ENCODE peak calls at places on chromosome 12, in six cellular contexts. One of them, this sample, is unnamed.

GRCh38 chr12:57456737-57457490 is 1.8 kb downstream of the INHBE start:
- DNase-seq in transverse colon: no peak
- DNase-seq in fibroblast of lung: no peak
- DNase-seq in CD8-positive, alpha-beta T cell: no peak
- DNase-seq in trophoblast cell: no peak
- DNase-seq in upper lobe of right lung: no peak
- DNase-seq in this sample: no peak

GRCh38 chr12:93634416-93634815 is 42.8 kb upstream of the CRADD start:
- DNase-seq in CD8-positive, alpha-beta T cell: no peak
- DNase-seq in upper lobe of right lung: no peak
- DNase-seq in trophoblast cell: no peak
- DNase-seq in fibroblast of lung: peak; percentile 69
- DNase-seq in transverse colon: no peak
- DNase-seq in this sample: no peak

GRCh38 chr12:81896771-81897170 is 137.6 kb upstream of the PPFIA2 start:
- DNase-seq in upper lobe of right lung: no peak
- DNase-seq in fibroblast of lung: peak; percentile 14
- DNase-seq in CD8-positive, alpha-beta T cell: no peak
- DNase-seq in trophoblast cell: no peak
- DNase-seq in transverse colon: no peak
- DNase-seq in this sample: peak; percentile 5

GRCh38 chr12:7479784-7480183 is 23.8 kb downstream of the CD163 start:
- DNase-seq in upper lobe of right lung: no peak
- DNase-seq in fibroblast of lung: no peak
- DNase-seq in trophoblast cell: no peak
- DNase-seq in transverse colon: no peak
- DNase-seq in CD8-positive, alpha-beta T cell: no peak
- DNase-seq in this sample: no peak

GRCh38 chr12:104216461-104217058 is 981 bp downstream of the TXNRD1 start:
- DNase-seq in CD8-positive, alpha-beta T cell: no peak
- DNase-seq in trophoblast cell: no peak
- DNase-seq in transverse colon: no peak
- DNase-seq in fibroblast of lung: no peak
- DNase-seq in upper lobe of right lung: no peak
- DNase-seq in this sample: no peak

GRCh38 chr12:22653075-22653474 is 28.1 kb downstream of the ETNK1 start:
- DNase-seq in fibroblast of lung: no peak
- DNase-seq in upper lobe of right lung: no peak
- DNase-seq in CD8-positive, alpha-beta T cell: no peak
- DNase-seq in trophoblast cell: no peak
- DNase-seq in transverse colon: no peak
- DNase-seq in this sample: no peak

GRCh38 chr12:116520801-116521471 is 38.2 kb upstream of the MAP1LC3B2 start:
- DNase-seq in trophoblast cell: peak; percentile 49
- DNase-seq in fibroblast of lung: peak; percentile 86
- DNase-seq in upper lobe of right lung: no peak
- DNase-seq in CD8-positive, alpha-beta T cell: no peak
- DNase-seq in transverse colon: no peak
- DNase-seq in this sample: no peak

GRCh38 chr12:95118788-95119179 is 45.4 kb upstream of the NR2C1 start:
- DNase-seq in transverse colon: no peak
- DNase-seq in trophoblast cell: no peak
- DNase-seq in fibroblast of lung: peak; percentile 64
- DNase-seq in CD8-positive, alpha-beta T cell: no peak
- DNase-seq in upper lobe of right lung: no peak
- DNase-seq in this sample: no peak

GRCh38 chr12:49891476-49891875 is 12.2 kb downstream of the FAIM2 start:
- DNase-seq in fibroblast of lung: no peak
- DNase-seq in CD8-positive, alpha-beta T cell: no peak
- DNase-seq in upper lobe of right lung: no peak
- DNase-seq in transverse colon: peak; percentile 41
- DNase-seq in trophoblast cell: no peak
- DNase-seq in this sample: no peak

GRCh38 chr12:20369164-20370000 is 1.0 kb downstream of the PDE3A start:
- DNase-seq in fibroblast of lung: peak; percentile 76
- DNase-seq in trophoblast cell: no peak
- DNase-seq in CD8-positive, alpha-beta T cell: no peak
- DNase-seq in transverse colon: peak; percentile 84
- DNase-seq in upper lobe of right lung: peak; percentile 72
- DNase-seq in this sample: no peak

GRCh38 chr12:3490848-3491382 is at the start of gene PRMT8:
- DNase-seq in upper lobe of right lung: no peak
- DNase-seq in trophoblast cell: no peak
- DNase-seq in transverse colon: no peak
- DNase-seq in fibroblast of lung: peak; percentile 1
- DNase-seq in CD8-positive, alpha-beta T cell: no peak
- DNase-seq in this sample: no peak

GRCh38 chr12:15276088-15276698 is 46.1 kb upstream of the PTPRO start:
- DNase-seq in transverse colon: no peak
- DNase-seq in trophoblast cell: peak; percentile 14
- DNase-seq in upper lobe of right lung: no peak
- DNase-seq in fibroblast of lung: peak; percentile 19
- DNase-seq in CD8-positive, alpha-beta T cell: no peak
- DNase-seq in this sample: peak; percentile 14

GRCh38 chr12:38695057-38695456 is 210.3 kb downstream of the CPNE8 start:
- DNase-seq in CD8-positive, alpha-beta T cell: no peak
- DNase-seq in trophoblast cell: no peak
- DNase-seq in fibroblast of lung: no peak
- DNase-seq in upper lobe of right lung: no peak
- DNase-seq in transverse colon: no peak
- DNase-seq in this sample: no peak

GRCh38 chr12:122473543-122474323 is 27.0 kb downstream of the ZCCHC8 start:
- DNase-seq in fibroblast of lung: peak; percentile 72
- DNase-seq in CD8-positive, alpha-beta T cell: no peak
- DNase-seq in transverse colon: no peak
- DNase-seq in upper lobe of right lung: no peak
- DNase-seq in trophoblast cell: peak; percentile 30
- DNase-seq in this sample: no peak

GRCh38 chr12:116717466-116718457 is 20.1 kb downstream of the SPRING1 start:
- DNase-seq in CD8-positive, alpha-beta T cell: no peak
- DNase-seq in upper lobe of right lung: no peak
- DNase-seq in trophoblast cell: no peak
- DNase-seq in transverse colon: peak; percentile 36
- DNase-seq in fibroblast of lung: peak; percentile 79
- DNase-seq in this sample: no peak

GRCh38 chr12:30991466-30991865 is 64.9 kb downstream of the TSPAN11 start:
- DNase-seq in trophoblast cell: peak; percentile 98
- DNase-seq in upper lobe of right lung: no peak
- DNase-seq in fibroblast of lung: no peak
- DNase-seq in CD8-positive, alpha-beta T cell: no peak
- DNase-seq in transverse colon: no peak
- DNase-seq in this sample: no peak

GRCh38 chr12:121217761-121218160 is 7.8 kb downstream of the P2RX4 start:
- DNase-seq in trophoblast cell: no peak
- DNase-seq in CD8-positive, alpha-beta T cell: no peak
- DNase-seq in transverse colon: peak; percentile 62
- DNase-seq in upper lobe of right lung: no peak
- DNase-seq in fibroblast of lung: no peak
- DNase-seq in this sample: no peak

GRCh38 chr12:119870462-119870861 is 6.7 kb downstream of the CIT start:
- DNase-seq in trophoblast cell: no peak
- DNase-seq in CD8-positive, alpha-beta T cell: no peak
- DNase-seq in upper lobe of right lung: no peak
- DNase-seq in transverse colon: no peak
- DNase-seq in fibroblast of lung: peak; percentile 21
- DNase-seq in this sample: no peak

GRCh38 chr12:46124848-46125619 is 134.7 kb upstream of the SCAF11 start:
- DNase-seq in fibroblast of lung: peak; percentile 81
- DNase-seq in CD8-positive, alpha-beta T cell: peak; percentile 32
- DNase-seq in transverse colon: peak; percentile 51
- DNase-seq in trophoblast cell: peak; percentile 38
- DNase-seq in upper lobe of right lung: no peak
- DNase-seq in this sample: peak; percentile 84

GRCh38 chr12:110811972-110812371 is 34.8 kb upstream of the CCDC63 start:
- DNase-seq in upper lobe of right lung: no peak
- DNase-seq in trophoblast cell: no peak
- DNase-seq in fibroblast of lung: no peak
- DNase-seq in CD8-positive, alpha-beta T cell: no peak
- DNase-seq in transverse colon: no peak
- DNase-seq in this sample: no peak

GRCh38 chr12:123445388-123446344 is 9.2 kb upstream of the RILPL2 start:
- DNase-seq in upper lobe of right lung: peak; percentile 71
- DNase-seq in fibroblast of lung: peak; percentile 69
- DNase-seq in CD8-positive, alpha-beta T cell: no peak
- DNase-seq in transverse colon: no peak
- DNase-seq in trophoblast cell: peak; percentile 88
- DNase-seq in this sample: no peak

GRCh38 chr12:28513983-28514382 is 323.7 kb downstream of the CCDC91 start:
- DNase-seq in trophoblast cell: no peak
- DNase-seq in fibroblast of lung: no peak
- DNase-seq in CD8-positive, alpha-beta T cell: no peak
- DNase-seq in transverse colon: no peak
- DNase-seq in upper lobe of right lung: no peak
- DNase-seq in this sample: no peak

GRCh38 chr12:2324375-2324774 is 271.6 kb downstream of the CACNA1C start:
- DNase-seq in CD8-positive, alpha-beta T cell: no peak
- DNase-seq in trophoblast cell: no peak
- DNase-seq in fibroblast of lung: peak; percentile 33
- DNase-seq in upper lobe of right lung: no peak
- DNase-seq in transverse colon: peak; percentile 65
- DNase-seq in this sample: no peak

GRCh38 chr12:130983328-130984017 is 29.8 kb downstream of the ADGRD1 start:
- DNase-seq in CD8-positive, alpha-beta T cell: no peak
- DNase-seq in upper lobe of right lung: no peak
- DNase-seq in fibroblast of lung: no peak
- DNase-seq in transverse colon: no peak
- DNase-seq in trophoblast cell: no peak
- DNase-seq in this sample: no peak

GRCh38 chr12:79933580-79934264 is 1.2 kb downstream of the PPP1R12A start:
- DNase-seq in trophoblast cell: no peak
- DNase-seq in fibroblast of lung: peak; percentile 12
- DNase-seq in transverse colon: peak; percentile 11
- DNase-seq in CD8-positive, alpha-beta T cell: no peak
- DNase-seq in upper lobe of right lung: no peak
- DNase-seq in this sample: peak; percentile 55

GRCh38 chr12:79933043-79933442 is 1.9 kb downstream of the PPP1R12A start:
- DNase-seq in fibroblast of lung: no peak
- DNase-seq in CD8-positive, alpha-beta T cell: no peak
- DNase-seq in trophoblast cell: no peak
- DNase-seq in upper lobe of right lung: no peak
- DNase-seq in transverse colon: no peak
- DNase-seq in this sample: no peak

GRCh38 chr12:79934309-79935020 is 432 bp downstream of the PPP1R12A start:
- DNase-seq in transverse colon: no peak
- DNase-seq in upper lobe of right lung: peak; percentile 80
- DNase-seq in trophoblast cell: no peak
- DNase-seq in CD8-positive, alpha-beta T cell: peak; percentile 11
- DNase-seq in fibroblast of lung: peak; percentile 56
- DNase-seq in this sample: peak; percentile 47

GRCh38 chr12:79935021-79935623 is at the start of gene PPP1R12A:
- DNase-seq in trophoblast cell: peak; percentile 95
- DNase-seq in upper lobe of right lung: peak; percentile 99
- DNase-seq in fibroblast of lung: peak; percentile 98
- DNase-seq in transverse colon: peak; percentile 97
- DNase-seq in CD8-positive, alpha-beta T cell: peak; percentile 93
- DNase-seq in this sample: peak; percentile 96

GRCh38 chr12:79932393-79932792 is 2.5 kb downstream of the PPP1R12A start:
- DNase-seq in CD8-positive, alpha-beta T cell: no peak
- DNase-seq in fibroblast of lung: no peak
- DNase-seq in transverse colon: no peak
- DNase-seq in trophoblast cell: no peak
- DNase-seq in upper lobe of right lung: no peak
- DNase-seq in this sample: no peak
- H3K4me3 ChIP-seq in CD8-positive, alpha-beta T cell: no peak overlapping the region
- H3K4me3 ChIP-seq in fibroblast of lung: peak overlapping the region; percentile 97
- H3K4me3 ChIP-seq in transverse colon: peak overlapping the region; percentile 88
- H3K4me3 ChIP-seq in trophoblast cell: no peak overlapping the region
- H3K4me3 ChIP-seq in upper lobe of right lung: peak overlapping the region; percentile 90
- H3K4me3 ChIP-seq in this sample: peak overlapping the region; percentile 100

GRCh38 chr12:12812605-12813119 is 484 bp upstream of the DDX47 start:
- DNase-seq in fibroblast of lung: no peak
- DNase-seq in CD8-positive, alpha-beta T cell: no peak
- DNase-seq in trophoblast cell: no peak
- DNase-seq in transverse colon: no peak
- DNase-seq in upper lobe of right lung: no peak
- DNase-seq in this sample: no peak
- H3K27ac ChIP-seq in fibroblast of lung: no peak overlapping the region
- H3K27ac ChIP-seq in CD8-positive, alpha-beta T cell: no peak overlapping the region
- H3K27ac ChIP-seq in trophoblast cell: no peak overlapping the region
- H3K27ac ChIP-seq in transverse colon: peak overlapping the region; percentile 86
- H3K27ac ChIP-seq in upper lobe of right lung: peak overlapping the region; percentile 84
- H3K27ac ChIP-seq in this sample: no peak overlapping the region

DNA sequence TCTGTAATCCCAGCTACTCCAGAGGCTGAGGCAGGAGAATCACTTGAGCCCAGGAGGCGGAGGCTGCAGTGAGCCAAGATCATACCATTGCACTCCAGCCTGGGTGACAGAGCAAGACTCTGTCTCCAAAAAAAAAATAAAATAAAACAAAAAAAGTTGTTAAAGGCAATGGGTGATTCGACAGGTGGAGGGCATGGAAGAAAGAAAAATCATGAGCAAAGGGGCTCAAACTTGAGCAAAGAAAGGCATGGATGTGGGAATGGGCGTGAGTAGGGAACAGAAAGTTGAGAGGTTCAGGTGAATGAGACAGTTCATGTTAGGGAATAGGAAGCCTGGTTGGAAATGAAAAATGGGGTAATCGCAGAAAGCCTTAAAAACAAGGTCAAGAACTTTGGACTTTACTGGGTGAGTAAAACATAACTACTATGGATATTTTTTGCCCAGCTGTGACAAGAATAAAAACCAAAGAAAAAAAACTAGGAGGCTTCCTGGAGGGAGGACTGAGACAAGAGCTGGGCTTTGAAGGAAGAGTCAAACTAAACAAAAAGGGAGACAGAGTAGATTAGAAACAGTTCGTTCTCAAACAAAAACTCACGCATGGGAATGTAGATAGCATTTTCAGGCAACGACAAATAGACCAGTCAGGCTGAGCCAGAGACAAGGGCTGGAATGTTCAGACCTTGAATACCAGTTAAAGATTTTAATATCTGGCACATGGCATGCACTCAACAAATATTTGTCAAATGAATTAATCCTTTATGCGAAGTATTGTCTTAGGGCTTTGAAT is 18.8 kb downstream of the PYM1 start:
- DNase-seq in fibroblast of lung: peak; percentile 66
- DNase-seq in trophoblast cell: no peak
- DNase-seq in transverse colon: no peak
- DNase-seq in upper lobe of right lung: no peak
- DNase-seq in CD8-positive, alpha-beta T cell: no peak
- DNase-seq in this sample: no peak
- H3K4me3 ChIP-seq in fibroblast of lung: no peak overlapping the region
- H3K4me3 ChIP-seq in trophoblast cell: no peak overlapping the region
- H3K4me3 ChIP-seq in transverse colon: no peak overlapping the region
- H3K4me3 ChIP-seq in upper lobe of right lung: no peak overlapping the region
- H3K4me3 ChIP-seq in CD8-positive, alpha-beta T cell: no peak overlapping the region
- H3K4me3 ChIP-seq in this sample: no peak overlapping the region

DNA sequence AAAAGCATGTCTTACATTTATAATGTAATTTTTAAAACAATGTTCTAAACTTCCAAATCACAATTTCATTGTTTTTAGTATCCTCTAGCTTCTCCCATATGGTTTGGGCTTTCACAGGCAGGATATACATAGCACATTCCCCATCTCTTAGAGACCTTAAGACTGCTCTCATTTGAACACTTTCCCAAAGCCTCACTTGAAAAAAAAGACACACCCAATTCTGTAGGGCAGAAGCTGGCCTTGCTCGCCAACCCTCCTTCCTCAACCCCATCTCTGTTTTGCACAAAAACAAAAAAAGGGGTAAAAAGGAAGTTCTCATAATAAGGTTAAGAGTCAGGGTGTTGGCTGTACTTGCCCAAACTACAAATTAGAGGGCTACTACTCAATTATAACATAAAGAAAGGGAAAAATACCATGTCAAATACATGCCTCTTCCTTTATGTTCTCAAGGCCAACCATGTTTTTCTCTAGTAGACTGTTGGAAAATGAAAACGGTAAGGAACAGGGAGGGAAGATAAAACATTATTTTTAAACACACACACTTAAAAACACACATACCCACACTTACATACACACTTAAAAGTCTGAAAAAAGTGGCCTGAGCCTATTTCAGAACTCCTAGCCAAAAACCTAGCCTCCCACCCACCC is 9.9 kb upstream of the KANSL2 start:
- DNase-seq in upper lobe of right lung: no peak
- DNase-seq in fibroblast of lung: no peak
- DNase-seq in CD8-positive, alpha-beta T cell: no peak
- DNase-seq in transverse colon: no peak
- DNase-seq in trophoblast cell: no peak
- DNase-seq in this sample: no peak
- H3K27ac ChIP-seq in upper lobe of right lung: no peak overlapping the region
- H3K27ac ChIP-seq in fibroblast of lung: no peak overlapping the region
- H3K27ac ChIP-seq in CD8-positive, alpha-beta T cell: no peak overlapping the region
- H3K27ac ChIP-seq in transverse colon: no peak overlapping the region
- H3K27ac ChIP-seq in trophoblast cell: no peak overlapping the region
- H3K27ac ChIP-seq in this sample: no peak overlapping the region